ENCODE peak calls at places on chromosomes 7 and 10, in seven cellular contexts. H is tibial artery, P is Peyer's patch, B is astrocyte, F is right cardiac atrium, S is uterus, Q is gastrocnemius medialis. U is an unnamed sample. For H3K4me1, the result is how much of the 10 kb centered on the place peaks cover.

GRCh38 chr10:127195041-127195506 is 1.3 kb downstream of the INSYN2A start:
- DNase-seq in H (no peak), P (no peak), B (no peak), F (no peak), S (no peak), Q (no peak), U (no peak)

GRCh38 chr10:1169186-1169885 is 113.2 kb downstream of the WDR37 start:
- DNase-seq in H (peak), P (peak), B (no peak), F (no peak), S (no peak), Q (no peak), U (no peak)

GRCh38 chr10:58322072-58322834 is 12.6 kb upstream of the UBE2D1 start:
- DNase-seq in H (no peak), P (peak), B (peak), F (no peak), S (no peak), Q (peak), U (no peak)

GRCh38 chr10:118850418-118851061 is 95.8 kb upstream of the CACUL1 start:
- DNase-seq in H (no peak), P (peak), B (no peak), F (peak), S (peak), Q (peak), U (peak)

GRCh38 chr7:132205515-132205914 is 370.8 kb downstream of the PLXNA4 start:
- DNase-seq in H (no peak), P (no peak), B (no peak), F (no peak), S (no peak), Q (no peak), U (no peak)

GRCh38 chr10:52674474-52674873 is 98.1 kb downstream of the MBL2 start:
- DNase-seq in H (no peak), P (no peak), B (no peak), F (no peak), S (no peak), Q (no peak), U (no peak)

GRCh38 chr7:20440472-20441105 is 109.9 kb downstream of the ITGB8 start:
- DNase-seq in H (no peak), P (peak), B (no peak), F (peak), S (no peak), Q (no peak), U (no peak)

GRCh38 chr7:150944066-150945042 is 33.8 kb downstream of the KCNH2 start:
- DNase-seq in H (peak), P (peak), B (no peak), F (no peak), S (no peak), Q (no peak), U (no peak)

GRCh38 chr7:83468251-83468739 is 180.6 kb downstream of the SEMA3E start:
- DNase-seq in H (peak), P (peak), B (peak), F (peak), S (peak), Q (peak), U (peak)

GRCh38 chr10:35346248-35346647 is 9.9 kb downstream of the CCNY start:
- DNase-seq in H (no peak), P (no peak), B (no peak), F (no peak), S (no peak), Q (no peak), U (no peak)
- H3K4me1 ChIP-seq in H (half or more), P (under half), B (under half), F (under half), S (under half), Q (half or more), U (half or more)

GRCh38 chr10:95421782-95422181 is 131.0 kb upstream of the PDLIM1 start:
- DNase-seq in H (no peak), P (no peak), B (no peak), F (no peak), S (no peak), Q (no peak), U (no peak)
- H3K27ac ChIP-seq in H (peak), P (peak), B (no peak), F (peak), S (peak), Q (no peak), U (no peak)

GRCh38 chr7:47500103-47500563 is 81.8 kb downstream of the TNS3 start:
- DNase-seq in H (no peak), P (peak), B (no peak), F (no peak), S (no peak), Q (no peak), U (no peak)

GRCh38 chr7:47502240-47502877 is 79.6 kb downstream of the TNS3 start:
- DNase-seq in H (no peak), P (peak), B (no peak), F (no peak), S (no peak), Q (no peak), U (no peak)

GRCh38 chr7:47498229-47499056 is 83.5 kb downstream of the TNS3 start:
- DNase-seq in H (no peak), P (peak), B (no peak), F (no peak), S (no peak), Q (no peak), U (no peak)

GRCh38 chr7:47503283-47503682 is 78.6 kb downstream of the TNS3 start:
- DNase-seq in H (no peak), P (no peak), B (peak), F (no peak), S (no peak), Q (no peak), U (peak)

GRCh38 chr7:47501406-47501805 is 80.5 kb downstream of the TNS3 start:
- DNase-seq in H (no peak), P (no peak), B (peak), F (no peak), S (peak), Q (no peak), U (no peak)
- H3K4me1 ChIP-seq in H (half or more), P (under half), B (under half), F (under half), S (under half), Q (under half), U (under half)

DNA sequence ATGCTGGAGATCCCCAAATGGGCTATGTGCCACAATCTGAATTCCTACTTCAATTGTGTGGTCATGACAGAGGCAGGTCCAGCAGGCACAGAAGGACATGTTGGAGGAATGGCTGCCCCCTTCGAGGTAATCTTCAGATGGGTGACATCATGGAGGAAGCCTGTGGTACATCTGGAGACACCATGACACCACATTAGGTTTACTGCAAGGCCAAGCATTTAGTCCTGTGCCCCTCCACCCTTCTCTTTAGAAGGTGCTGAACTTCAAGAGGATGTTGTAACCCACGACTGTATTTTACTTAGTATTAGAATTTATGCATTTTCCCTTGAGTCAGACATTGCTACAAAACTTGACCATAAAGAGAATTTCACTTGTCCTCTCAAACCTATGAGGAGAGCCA is 75.1 kb upstream of the DDC start:
- DNase-seq in H (no peak), P (no peak), B (no peak), F (no peak), S (no peak), Q (no peak), U (no peak)
- H3K27ac ChIP-seq in H (no peak), P (no peak), B (no peak), F (peak), S (no peak), Q (peak), U (peak)

DNA sequence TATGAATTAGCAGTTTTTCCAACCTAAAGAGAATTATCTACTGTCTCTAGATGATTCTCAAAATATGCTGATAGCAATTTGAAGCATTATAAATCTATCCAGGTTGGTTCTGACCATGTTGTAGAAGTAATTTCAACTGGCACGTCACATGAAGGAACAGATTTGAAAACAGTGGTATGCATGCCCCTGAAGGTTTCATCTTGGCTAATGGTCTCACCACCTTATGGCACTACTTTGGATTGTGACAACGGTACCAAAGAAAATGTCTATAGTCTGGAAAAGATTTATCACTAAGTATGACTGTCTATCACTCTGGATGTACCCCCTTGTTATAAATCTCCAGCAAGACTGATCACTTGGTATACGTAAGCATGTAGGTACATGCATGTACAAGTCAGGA is 723.1 kb upstream of the GALNT17 start:
- DNase-seq in H (no peak), P (no peak), B (no peak), F (no peak), S (no peak), Q (no peak), U (no peak)
- H3K4me1 ChIP-seq in H (under half), P (under half), B (under half), F (under half), S (under half), Q (under half), U (under half)

GRCh38 chr10:60733189-60733815 is 45.0 kb upstream of the CDK1 start:
- DNase-seq in H (no peak), P (peak), B (no peak), F (no peak), S (peak), Q (no peak), U (peak)
- H3K27ac ChIP-seq in H (peak), P (peak), B (no peak), F (no peak), S (no peak), Q (no peak), U (no peak)

GRCh38 chr7:25121599-25121998 is 3.5 kb downstream of the CYCS start:
- DNase-seq in H (no peak), P (no peak), B (no peak), F (no peak), S (no peak), Q (no peak), U (no peak)
- H3K4me1 ChIP-seq in H (under half), P (under half), B (under half), F (under half), S (under half), Q (under half), U (under half)

GRCh38 chr7:50658696-50659095 is 93.5 kb upstream of the DDC start:
- DNase-seq in H (no peak), P (no peak), B (no peak), F (no peak), S (peak), Q (peak), U (no peak)
- H3K27ac ChIP-seq in H (no peak), P (no peak), B (no peak), F (no peak), S (peak), Q (peak), U (peak)

GRCh38 chr7:30163231-30163894 is 28.6 kb downstream of the MTURN start:
- DNase-seq in H (no peak), P (no peak), B (no peak), F (peak), S (no peak), Q (no peak), U (no peak)

GRCh38 chr7:30166155-30166840 is 31.5 kb downstream of the MTURN start:
- DNase-seq in H (no peak), P (no peak), B (no peak), F (no peak), S (no peak), Q (no peak), U (no peak)

GRCh38 chr7:30165590-30165989 is 30.8 kb downstream of the MTURN start:
- DNase-seq in H (no peak), P (no peak), B (no peak), F (no peak), S (no peak), Q (no peak), U (no peak)

GRCh38 chr7:30162622-30163124 is 27.9 kb downstream of the MTURN start:
- DNase-seq in H (no peak), P (no peak), B (peak), F (no peak), S (no peak), Q (no peak), U (no peak)

DNA sequence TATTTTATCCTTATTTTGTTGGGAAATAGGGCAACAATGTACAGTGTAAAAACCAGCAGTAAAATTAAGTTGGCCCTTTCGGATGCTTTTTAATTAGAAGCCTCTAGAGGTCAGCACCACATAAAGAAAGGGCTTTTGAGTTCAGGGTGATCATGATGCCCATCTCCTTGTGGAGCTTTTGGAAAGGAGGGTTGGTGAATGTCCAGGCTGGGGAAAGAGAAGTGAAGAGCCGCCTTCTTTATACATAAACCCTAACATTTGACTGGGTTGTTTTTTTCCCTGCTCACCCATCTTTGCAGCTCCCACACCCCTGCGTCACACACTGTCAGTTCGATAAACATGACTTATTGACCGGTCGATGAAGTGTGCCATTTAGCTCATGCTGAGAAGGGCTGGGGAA is 29.8 kb downstream of the MTURN start:
- DNase-seq in H (no peak), P (no peak), B (peak), F (no peak), S (no peak), Q (no peak), U (no peak)
- H3K4me1 ChIP-seq in H (under half), P (under half), B (under half), F (under half), S (under half), Q (under half), U (under half)

GRCh38 chr7:154332776-154333175 is 280.6 kb downstream of the DPP6 start:
- DNase-seq in H (no peak), P (no peak), B (no peak), F (no peak), S (no peak), Q (no peak), U (no peak)
- H3K27ac ChIP-seq in H (no peak), P (no peak), B (no peak), F (no peak), S (no peak), Q (no peak), U (no peak)

U was measured in psoas muscle.